ENCODE peak calls at places on chromosome 14, in four cellular contexts. N, B, Z and F are unnamed samples.

GRCh38 chr14:89473979-89474378 is 56.9 kb upstream of the FOXN3 start:
- DNase-seq in N (no peak), B (no peak), Z (peak), F (peak)

GRCh38 chr14:68377459-68377858 is 415.4 kb downstream of the ZFP36L1 start:
- DNase-seq in N (no peak), B (no peak), Z (no peak), F (no peak)

GRCh38 chr14:64123241-64123956 is 170.8 kb downstream of the ESR2 start:
- DNase-seq in N (no peak), B (no peak), Z (no peak), F (no peak)

GRCh38 chr14:22837059-22837749 is 819 bp downstream of the MMP14 start:
- DNase-seq in N (no peak), B (no peak), Z (no peak), F (no peak)

GRCh38 chr14:105876829-105877228 is 350.4 kb downstream of the TMEM121 start:
- DNase-seq in N (no peak), B (no peak), Z (no peak), F (no peak)

GRCh38 chr14:41668346-41668745 is 61.7 kb downstream of the LRFN5 start:
- DNase-seq in N (no peak), B (no peak), Z (no peak), F (no peak)

GRCh38 chr14:103101964-103102688 is 7.6 kb downstream of the EXOC3L4 start:
- DNase-seq in N (no peak), B (no peak), Z (no peak), F (no peak)

GRCh38 chr14:62897057-62897456 is 148.2 kb downstream of the KCNH5 start:
- DNase-seq in N (peak), B (no peak), Z (no peak), F (no peak)

GRCh38 chr14:69685716-69686115 is 74.3 kb downstream of the SUSD6 start:
- DNase-seq in N (no peak), B (no peak), Z (no peak), F (no peak)

GRCh38 chr14:106029959-106030358 is 503.6 kb downstream of the TMEM121 start:
- DNase-seq in N (no peak), B (no peak), Z (no peak), F (no peak)

GRCh38 chr14:90784621-90785270 is 31.5 kb downstream of the TTC7B start:
- DNase-seq in N (no peak), B (no peak), Z (no peak), F (no peak)

GRCh38 chr14:101086926-101087325 is 183.4 kb upstream of the RTL1 start:
- DNase-seq in N (no peak), B (no peak), Z (no peak), F (no peak)

GRCh38 chr14:64702493-64703392 is 1.5 kb upstream of the PLEKHG3 start:
- DNase-seq in N (no peak), B (no peak), Z (no peak), F (no peak)

GRCh38 chr14:99534863-99535262 is 53.7 kb downstream of the CCNK start:
- DNase-seq in N (no peak), B (no peak), Z (no peak), F (no peak)

GRCh38 chr14:34356267-34356660 is 105.8 kb downstream of the SPTSSA start:
- DNase-seq in N (peak), B (no peak), Z (no peak), F (no peak)

GRCh38 chr14:75720828-75721227 is 59.8 kb downstream of the TTLL5 start:
- DNase-seq in N (no peak), B (no peak), Z (no peak), F (peak)

GRCh38 chr14:71956920-71957563 is 24.8 kb downstream of the RGS6 start:
- DNase-seq in N (no peak), B (no peak), Z (no peak), F (no peak)

GRCh38 chr14:55274144-55274543 is 2.9 kb downstream of the FBXO34 start:
- DNase-seq in N (no peak), B (no peak), Z (no peak), F (no peak)

GRCh38 chr14:64763801-64764511 is 59.7 kb downstream of the PLEKHG3 start:
- DNase-seq in N (peak), B (peak), Z (no peak), F (no peak)

GRCh38 chr14:50615056-50615455 is 53.0 kb downstream of the SAV1 start:
- DNase-seq in N (no peak), B (no peak), Z (no peak), F (no peak)

GRCh38 chr14:24013654-24014514 is 25.2 kb downstream of the DHRS4L2 start:
- DNase-seq in N (peak), B (no peak), Z (peak), F (peak)